ENCODE peak calls at places on chromosomes 3 and 15, in ten cellular contexts. S is PC-3; O is right cardiac atrium; G is GM19239; L is lung microvascular endothelial cell; E is stimulated activated CD8-positive, alpha-beta memory T cell treated with anti-CD3 and anti-CD28 coated beads, Interleukin-7, amount 100 ng/mL, for 4 hours; M is glutamatergic neuron; Y is left cardiac atrium; K is NCI-H1092 treated with DMSO at 0.1 percent for 48 hours; I is nucleus accumbens. J is an unnamed sample.

GRCh38 chr3:152193673-152194267 is 75.0 kb upstream of the MBNL1 start:
- DNase-seq in E (no peak), I (no peak), S (no peak), Y (no peak), O (peak), G (no peak), K (no peak), M (no peak), L (no peak), J (no peak)

GRCh38 chr3:98501270-98501669 is 3.8 kb downstream of the OR5K2 start:
- DNase-seq in L (no peak), I (peak), K (no peak), Y (no peak), S (no peak), M (no peak), G (no peak), E (no peak), O (no peak), J (no peak)

GRCh38 chr3:180707921-180708320 is 28.6 kb upstream of the CCDC39 start:
- DNase-seq in M (no peak), Y (no peak), S (no peak), O (no peak), I (no peak), K (peak), L (no peak), E (no peak), G (no peak), J (no peak)

GRCh38 chr3:61848885-61849284 is 287.5 kb downstream of the PTPRG start:
- DNase-seq in K (no peak), E (no peak), L (peak), I (no peak), Y (no peak), G (no peak), S (no peak), M (no peak), O (no peak), J (peak)

GRCh38 chr3:74139648-74140047 is 474.8 kb downstream of the CNTN3 start:
- DNase-seq in G (no peak), L (no peak), M (no peak), K (no peak), S (no peak), Y (no peak), I (no peak), O (no peak), E (no peak), J (no peak)

GRCh38 chr3:185537369-185537970 is 14.9 kb downstream of the LIPH start:
- DNase-seq in E (no peak), Y (peak), K (no peak), I (no peak), S (peak), M (no peak), O (peak), G (peak), L (peak), J (no peak)

GRCh38 chr3:136343873-136344281 is 93.7 kb downstream of the PCCB start:
- DNase-seq in M (no peak), K (no peak), O (peak), G (no peak), E (no peak), Y (peak), I (no peak), L (peak), S (peak), J (no peak)

GRCh38 chr3:24135280-24135679 is 190.2 kb downstream of the NR1D2 start:
- DNase-seq in E (no peak), L (no peak), Y (no peak), M (no peak), S (no peak), K (no peak), O (no peak), G (no peak), I (no peak), J (no peak)

GRCh38 chr15:96457852-96458251 is 127.4 kb downstream of the NR2F2 start:
- DNase-seq in K (no peak), G (no peak), E (no peak), M (no peak), S (no peak), O (no peak), I (no peak), L (peak), Y (no peak), J (no peak)

GRCh38 chr3:145013931-145014330 is 1042.3 kb downstream of the DIPK2A start:
- DNase-seq in E (no peak), Y (no peak), L (no peak), I (no peak), M (no peak), G (no peak), O (no peak), K (no peak), S (no peak), J (no peak)

GRCh38 chr15:78841307-78841706 is 30.0 kb upstream of the ADAMTS7 start:
- DNase-seq in M (no peak), Y (no peak), I (no peak), O (no peak), S (no peak), E (no peak), L (no peak), G (no peak), K (no peak), J (no peak)

J was measured in putamen.